ENCODE peak calls at places on chromosomes 13 and 19, in eight cellular contexts. One of them, this sample, is unnamed.

GRCh38 chr19:29211562-29212416 is 1.2 kb downstream of the UQCRFS1 start:
- DNase-seq in cardiac fibroblast: peak
- DNase-seq in cardiac muscle cell: peak
- DNase-seq in PC-9: no peak
- DNase-seq in mucosa of descending colon: no peak
- DNase-seq in thoracic aorta: no peak
- DNase-seq in choroid plexus epithelial cell: peak
- DNase-seq in NB4: peak
- DNase-seq in this sample: peak

GRCh38 chr13:40665754-40666057 is 735 bp downstream of the FOXO1 start:
- DNase-seq in cardiac fibroblast: no peak
- DNase-seq in PC-9: no peak
- DNase-seq in NB4: peak
- DNase-seq in cardiac muscle cell: no peak
- DNase-seq in thoracic aorta: no peak
- DNase-seq in choroid plexus epithelial cell: peak
- DNase-seq in mucosa of descending colon: no peak
- DNase-seq in this sample: no peak

GRCh38 chr19:11798391-11799296 is at the start of gene ZNF491:
- DNase-seq in thoracic aorta: peak
- DNase-seq in choroid plexus epithelial cell: peak
- DNase-seq in PC-9: peak
- DNase-seq in mucosa of descending colon: peak
- DNase-seq in cardiac muscle cell: peak
- DNase-seq in cardiac fibroblast: peak
- DNase-seq in NB4: peak
- DNase-seq in this sample: peak

GRCh38 chr19:49357186-49357585 is 5.0 kb downstream of the TEAD2 start:
- DNase-seq in mucosa of descending colon: no peak
- DNase-seq in choroid plexus epithelial cell: no peak
- DNase-seq in PC-9: no peak
- DNase-seq in cardiac muscle cell: no peak
- DNase-seq in cardiac fibroblast: no peak
- DNase-seq in NB4: no peak
- DNase-seq in thoracic aorta: no peak
- DNase-seq in this sample: no peak

GRCh38 chr13:75271851-75272250 is 210.1 kb downstream of the TBC1D4 start:
- DNase-seq in choroid plexus epithelial cell: peak
- DNase-seq in thoracic aorta: no peak
- DNase-seq in PC-9: no peak
- DNase-seq in mucosa of descending colon: no peak
- DNase-seq in NB4: no peak
- DNase-seq in cardiac muscle cell: peak
- DNase-seq in cardiac fibroblast: no peak
- DNase-seq in this sample: peak

GRCh38 chr19:33446156-33446917 is 72.8 kb downstream of the CEBPG start:
- DNase-seq in PC-9: no peak
- DNase-seq in mucosa of descending colon: no peak
- DNase-seq in cardiac muscle cell: no peak
- DNase-seq in NB4: no peak
- DNase-seq in thoracic aorta: no peak
- DNase-seq in choroid plexus epithelial cell: no peak
- DNase-seq in cardiac fibroblast: no peak
- DNase-seq in this sample: no peak

GRCh38 chr19:35135389-35135909 is 590 bp upstream of the LGI4 start:
- DNase-seq in choroid plexus epithelial cell: peak
- DNase-seq in cardiac muscle cell: peak
- DNase-seq in NB4: peak
- DNase-seq in cardiac fibroblast: peak
- DNase-seq in mucosa of descending colon: peak
- DNase-seq in PC-9: peak
- DNase-seq in thoracic aorta: no peak
- DNase-seq in this sample: peak

GRCh38 chr13:79966502-79966901 is 374.4 kb downstream of the SPRY2 start:
- DNase-seq in mucosa of descending colon: no peak
- DNase-seq in NB4: no peak
- DNase-seq in thoracic aorta: no peak
- DNase-seq in PC-9: no peak
- DNase-seq in cardiac muscle cell: no peak
- DNase-seq in cardiac fibroblast: peak
- DNase-seq in choroid plexus epithelial cell: no peak
- DNase-seq in this sample: peak

GRCh38 chr19:8569066-8569761 is 8.0 kb downstream of the MYO1F start:
- DNase-seq in cardiac fibroblast: peak
- DNase-seq in cardiac muscle cell: peak
- DNase-seq in NB4: peak
- DNase-seq in choroid plexus epithelial cell: peak
- DNase-seq in mucosa of descending colon: no peak
- DNase-seq in PC-9: peak
- DNase-seq in thoracic aorta: no peak
- DNase-seq in this sample: peak

GRCh38 chr19:28859811-28860210 is 353.1 kb downstream of the UQCRFS1 start:
- DNase-seq in NB4: no peak
- DNase-seq in choroid plexus epithelial cell: no peak
- DNase-seq in PC-9: no peak
- DNase-seq in thoracic aorta: no peak
- DNase-seq in cardiac fibroblast: no peak
- DNase-seq in mucosa of descending colon: no peak
- DNase-seq in cardiac muscle cell: no peak
- DNase-seq in this sample: no peak

DNA sequence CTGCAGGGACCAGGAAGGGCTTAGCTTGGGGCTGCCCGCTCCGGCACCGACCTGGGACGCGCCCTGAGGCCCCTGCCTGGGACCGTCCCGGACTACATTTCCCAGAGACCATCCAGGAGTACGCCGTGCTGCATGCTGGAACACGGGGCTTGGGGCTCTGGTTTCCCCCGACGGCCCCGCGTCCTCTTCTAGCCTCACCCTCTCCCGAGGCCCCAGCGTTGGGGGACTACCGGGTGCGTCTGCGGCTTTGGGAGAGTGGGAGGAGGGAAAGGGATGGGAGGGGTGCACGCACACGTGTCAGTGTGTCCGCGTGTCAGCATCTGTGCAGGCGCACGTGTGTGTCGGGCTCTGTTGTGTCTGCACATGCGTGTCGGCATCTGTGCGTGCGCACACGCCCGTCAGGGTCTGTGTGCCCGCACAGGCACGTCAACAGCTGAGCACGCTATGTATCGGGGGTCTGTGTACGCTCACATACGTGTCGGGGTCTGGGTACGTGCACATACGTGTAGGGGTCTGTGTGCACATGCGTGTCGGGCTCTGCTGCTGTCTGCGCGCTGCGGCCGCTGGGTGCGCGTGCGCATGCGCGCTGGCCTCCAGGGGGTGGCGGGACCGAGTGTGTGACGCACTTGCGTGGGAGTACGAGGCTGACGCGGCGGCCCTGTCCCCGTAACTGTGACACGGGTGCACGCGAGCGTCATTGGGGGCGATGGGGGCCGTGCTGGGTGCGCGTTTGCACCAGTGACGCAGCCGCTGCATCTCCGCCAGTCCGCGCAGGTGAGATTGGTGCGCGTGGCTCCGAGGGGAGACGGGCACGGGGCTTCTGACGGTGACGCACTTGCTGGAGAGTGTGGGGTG is at the start of gene ZNF331:
- DNase-seq in mucosa of descending colon: peak
- DNase-seq in choroid plexus epithelial cell: peak
- DNase-seq in NB4: peak
- DNase-seq in cardiac fibroblast: peak
- DNase-seq in PC-9: peak
- DNase-seq in cardiac muscle cell: peak
- DNase-seq in thoracic aorta: peak
- DNase-seq in this sample: peak
- TF ChIP-seq CTCF in mucosa of descending colon: no peak
- TF ChIP-seq CTCF in choroid plexus epithelial cell: peak
- TF ChIP-seq CTCF in NB4: no peak
- TF ChIP-seq CTCF in cardiac fibroblast: peak
- TF ChIP-seq CTCF in PC-9: no peak
- TF ChIP-seq CTCF in cardiac muscle cell: peak
- TF ChIP-seq CTCF in thoracic aorta: peak
- TF ChIP-seq CTCF in this sample: peak

DNA sequence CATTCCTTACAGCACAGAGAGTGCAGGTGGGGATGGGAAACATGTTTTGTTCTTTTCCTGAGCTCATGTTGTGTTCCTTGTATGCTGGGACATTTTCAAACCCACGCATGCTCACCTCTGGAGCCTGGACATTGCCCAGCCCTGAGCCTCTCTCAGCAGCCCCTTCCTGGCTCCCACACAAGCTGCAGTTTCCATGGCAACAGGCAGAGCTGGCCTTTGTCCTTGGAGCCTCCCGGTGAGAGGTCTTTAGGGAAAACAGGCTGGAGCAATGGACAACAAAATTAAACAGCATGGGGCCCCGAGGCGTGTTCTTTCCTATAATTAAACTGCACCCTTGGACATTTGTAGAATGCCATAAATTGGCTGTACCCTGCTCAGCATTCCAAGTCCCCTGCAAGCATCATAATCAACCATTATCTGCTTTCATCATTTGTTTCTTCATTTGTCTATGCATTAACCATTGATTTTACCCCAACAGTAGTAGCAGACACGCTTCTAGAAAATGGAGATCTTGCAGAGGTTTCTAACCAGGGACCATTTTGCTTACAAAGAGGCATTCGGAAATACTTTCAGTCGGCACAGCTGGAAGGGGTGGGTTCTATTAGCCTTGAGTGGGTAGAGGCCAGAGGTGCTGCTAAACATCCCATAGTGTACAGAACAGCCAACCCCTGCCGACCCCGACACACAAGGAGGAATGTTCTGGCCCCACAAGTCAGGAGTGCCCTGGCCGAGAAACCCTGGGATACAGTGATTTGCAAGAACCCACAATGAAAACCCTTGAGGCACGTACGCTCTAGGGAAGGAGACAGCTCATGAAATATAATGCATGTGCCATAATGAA is 133.4 kb upstream of the PEG3 start:
- DNase-seq in thoracic aorta: no peak
- DNase-seq in choroid plexus epithelial cell: no peak
- DNase-seq in mucosa of descending colon: no peak
- DNase-seq in NB4: no peak
- DNase-seq in cardiac fibroblast: no peak
- DNase-seq in cardiac muscle cell: no peak
- DNase-seq in PC-9: no peak
- DNase-seq in this sample: no peak
- H3K4me3 ChIP-seq in thoracic aorta: no peak
- H3K4me3 ChIP-seq in choroid plexus epithelial cell: no peak
- H3K4me3 ChIP-seq in mucosa of descending colon: no peak
- H3K4me3 ChIP-seq in NB4: no peak
- H3K4me3 ChIP-seq in cardiac fibroblast: no peak
- H3K4me3 ChIP-seq in cardiac muscle cell: no peak
- H3K4me3 ChIP-seq in PC-9: no peak
- H3K4me3 ChIP-seq in this sample: no peak

GRCh38 chr13:101942535-101943157 is 459.2 kb downstream of the FGF14 start:
- DNase-seq in NB4: no peak
- DNase-seq in cardiac fibroblast: no peak
- DNase-seq in PC-9: no peak
- DNase-seq in mucosa of descending colon: no peak
- DNase-seq in cardiac muscle cell: no peak
- DNase-seq in thoracic aorta: no peak
- DNase-seq in choroid plexus epithelial cell: no peak
- DNase-seq in this sample: no peak

GRCh38 chr13:101941095-101941777 is 460.6 kb downstream of the FGF14 start:
- DNase-seq in cardiac fibroblast: peak
- DNase-seq in NB4: peak
- DNase-seq in mucosa of descending colon: no peak
- DNase-seq in choroid plexus epithelial cell: peak
- DNase-seq in thoracic aorta: no peak
- DNase-seq in PC-9: no peak
- DNase-seq in cardiac muscle cell: no peak
- DNase-seq in this sample: no peak

GRCh38 chr13:101945435-101945834 is 456.4 kb downstream of the FGF14 start:
- DNase-seq in PC-9: no peak
- DNase-seq in thoracic aorta: no peak
- DNase-seq in NB4: peak
- DNase-seq in cardiac fibroblast: no peak
- DNase-seq in mucosa of descending colon: no peak
- DNase-seq in choroid plexus epithelial cell: peak
- DNase-seq in cardiac muscle cell: no peak
- DNase-seq in this sample: no peak

GRCh38 chr13:101939370-101939769 is 462.5 kb downstream of the FGF14 start:
- DNase-seq in cardiac muscle cell: no peak
- DNase-seq in choroid plexus epithelial cell: no peak
- DNase-seq in cardiac fibroblast: no peak
- DNase-seq in thoracic aorta: no peak
- DNase-seq in mucosa of descending colon: no peak
- DNase-seq in PC-9: no peak
- DNase-seq in NB4: no peak
- DNase-seq in this sample: no peak

DNA sequence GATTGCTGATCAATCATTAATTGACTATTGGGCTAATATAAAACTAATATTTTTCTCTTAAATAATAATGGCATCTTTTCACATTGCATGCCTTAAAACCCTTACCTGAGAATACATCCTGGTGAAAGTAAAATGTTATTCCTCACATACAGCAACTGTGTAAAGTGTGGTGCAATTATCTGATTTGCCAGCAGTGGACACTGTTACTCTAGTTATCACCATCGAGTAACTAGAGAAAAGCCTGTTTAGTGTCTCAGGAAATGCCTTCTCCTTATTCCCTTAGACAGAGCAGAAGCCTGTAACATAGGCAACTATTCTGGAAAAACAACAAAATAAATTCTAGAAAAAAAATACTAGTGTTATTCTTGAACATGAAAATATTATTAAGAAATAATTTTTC is 459.8 kb downstream of the FGF14 start:
- DNase-seq in PC-9: no peak
- DNase-seq in thoracic aorta: no peak
- DNase-seq in cardiac fibroblast: peak
- DNase-seq in cardiac muscle cell: peak
- DNase-seq in choroid plexus epithelial cell: peak
- DNase-seq in mucosa of descending colon: no peak
- DNase-seq in NB4: peak
- DNase-seq in this sample: peak
- TF ChIP-seq CTCF in PC-9: peak
- TF ChIP-seq CTCF in thoracic aorta: peak
- TF ChIP-seq CTCF in cardiac fibroblast: peak
- TF ChIP-seq CTCF in cardiac muscle cell: peak
- TF ChIP-seq CTCF in choroid plexus epithelial cell: peak
- TF ChIP-seq CTCF in mucosa of descending colon: peak
- TF ChIP-seq CTCF in NB4: peak
- TF ChIP-seq CTCF in this sample: peak

DNA sequence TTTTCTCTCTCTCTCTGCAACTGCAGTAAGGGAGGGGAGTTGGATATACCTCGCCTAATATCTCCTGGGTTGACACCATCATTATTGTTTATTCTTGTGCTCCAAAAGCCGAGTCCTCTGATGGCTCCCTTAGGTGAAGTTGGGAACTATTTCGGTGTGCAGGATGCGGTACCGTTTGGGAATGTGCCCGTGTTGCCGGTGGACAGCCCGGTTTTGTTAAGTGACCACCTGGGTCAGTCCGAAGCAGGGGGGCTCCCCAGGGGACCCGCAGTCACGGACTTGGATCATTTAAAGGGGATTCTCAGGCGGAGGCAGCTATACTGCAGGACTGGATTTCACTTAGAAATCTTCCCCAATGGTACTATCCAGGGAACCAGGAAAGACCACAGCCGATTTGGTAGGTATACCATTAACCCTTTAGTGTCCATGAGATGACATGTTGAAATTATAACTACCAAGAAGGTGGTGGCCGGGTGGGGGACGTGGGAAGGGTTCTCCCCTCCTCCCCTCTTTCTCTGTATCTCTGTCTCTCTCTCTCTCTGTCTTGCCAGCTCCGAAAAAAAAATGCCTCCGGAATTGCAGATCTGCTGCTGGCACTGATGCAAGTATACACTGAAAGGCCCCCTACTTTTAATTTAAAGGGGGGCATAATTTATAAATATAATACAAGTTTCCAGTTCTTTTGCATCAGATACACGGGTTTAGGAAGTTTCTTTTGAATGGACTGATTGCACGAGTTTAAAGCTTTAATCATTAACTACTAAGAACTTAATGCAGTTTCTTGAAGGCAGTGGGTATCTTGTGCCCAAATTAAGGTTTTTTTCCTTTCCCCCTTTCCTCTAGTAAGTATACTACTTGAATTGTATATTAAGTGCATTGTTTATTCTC is 1.2 kb downstream of the FGF9 start:
- DNase-seq in cardiac fibroblast: no peak
- DNase-seq in cardiac muscle cell: no peak
- DNase-seq in thoracic aorta: no peak
- DNase-seq in NB4: no peak
- DNase-seq in PC-9: no peak
- DNase-seq in choroid plexus epithelial cell: no peak
- DNase-seq in mucosa of descending colon: peak
- DNase-seq in this sample: no peak
- H3K4me3 ChIP-seq in cardiac fibroblast: no peak
- H3K4me3 ChIP-seq in cardiac muscle cell: peak
- H3K4me3 ChIP-seq in thoracic aorta: peak
- H3K4me3 ChIP-seq in NB4: no peak
- H3K4me3 ChIP-seq in PC-9: no peak
- H3K4me3 ChIP-seq in choroid plexus epithelial cell: no peak
- H3K4me3 ChIP-seq in mucosa of descending colon: no peak
- H3K4me3 ChIP-seq in this sample: no peak